ENCODE peak calls at places on chromosomes 2 and 18, in nine cellular contexts. V, I, R, H, F, N, A, G and Y are unnamed samples.

GRCh38 chr2:148253716-148254115 is 232.8 kb downstream of the MBD5 start:
- DNase-seq in A (no peak), H (no peak), G (no peak), I (no peak), F (no peak), R (no peak), N (no peak), V (no peak), Y (no peak)

GRCh38 chr18:79950440-79951341 is 762 bp downstream of the SLC66A2 start:
- DNase-seq in A (peak), G (no peak), R (no peak), V (peak), N (peak), H (peak), I (peak), F (peak), Y (peak)

GRCh38 chr2:174473796-174474195 is 13.0 kb downstream of the GPR155 start:
- DNase-seq in N (no peak), A (no peak), G (no peak), F (no peak), V (no peak), H (no peak), R (no peak), I (no peak), Y (no peak)

GRCh38 chr2:31962757-31963361 is 47.9 kb downstream of the MEMO1 start:
- DNase-seq in A (no peak), H (no peak), F (no peak), I (no peak), R (no peak), V (no peak), G (no peak), N (no peak), Y (no peak)

GRCh38 chr2:109516445-109517117 is 97.2 kb downstream of the SEPTIN10 start:
- DNase-seq in I (peak), R (no peak), F (peak), A (peak), N (peak), G (no peak), H (peak), V (no peak), Y (peak)

GRCh38 chr2:73987109-73987947 is 2.6 kb downstream of the TET3 start:
- DNase-seq in V (no peak), N (peak), H (peak), G (no peak), I (peak), A (peak), F (peak), R (no peak), Y (peak)

GRCh38 chr18:68445668-68446426 is 269.1 kb downstream of the TMX3 start:
- DNase-seq in G (no peak), I (no peak), F (no peak), R (no peak), A (no peak), N (no peak), V (no peak), H (no peak), Y (no peak)

GRCh38 chr2:35651688-35652323 is 703.8 kb upstream of the CRIM1 start:
- DNase-seq in I (no peak), R (no peak), N (no peak), F (no peak), A (no peak), V (no peak), G (no peak), H (no peak), Y (no peak)

GRCh38 chr2:206305523-206306245 is 31.2 kb downstream of the ZDBF2 start:
- DNase-seq in V (no peak), F (no peak), A (no peak), G (no peak), N (no peak), R (no peak), H (no peak), I (no peak), Y (no peak)

GRCh38 chr2:237025090-237025865 is 60.4 kb upstream of the COPS8 start:
- DNase-seq in N (no peak), G (no peak), I (no peak), H (peak), A (peak), V (no peak), R (no peak), F (no peak), Y (no peak)

GRCh38 chr2:131040661-131041401 is 52.4 kb downstream of the FAM168B start:
- DNase-seq in V (peak), H (no peak), G (no peak), N (no peak), I (no peak), F (no peak), R (no peak), A (no peak), Y (no peak)

GRCh38 chr2:27804146-27804545 is 32.6 kb downstream of the MRPL33 start:
- DNase-seq in H (no peak), V (no peak), G (no peak), R (no peak), N (peak), I (no peak), A (no peak), F (no peak), Y (no peak)

GRCh38 chr2:156986339-156986988 is 271.0 kb upstream of the GALNT5 start:
- DNase-seq in I (no peak), G (no peak), A (no peak), H (no peak), R (no peak), V (no peak), F (no peak), N (no peak), Y (no peak)

GRCh38 chr18:33212363-33212762 is 228.2 kb downstream of the CCDC178 start:
- DNase-seq in F (no peak), A (no peak), N (no peak), G (no peak), I (no peak), V (no peak), H (no peak), R (no peak), Y (no peak)

GRCh38 chr2:118856978-118857676 is 9.7 kb upstream of the EN1 start:
- DNase-seq in H (no peak), G (no peak), R (no peak), F (peak), A (no peak), N (no peak), V (no peak), I (no peak), Y (peak)

GRCh38 chr2:72883356-72883962 is 3.7 kb upstream of the SPR start:
- DNase-seq in G (no peak), R (no peak), I (peak), A (peak), H (no peak), F (no peak), N (peak), V (no peak), Y (no peak)

GRCh38 chr2:101432411-101433181 is 42.3 kb downstream of the RFX8 start:
- DNase-seq in F (no peak), I (no peak), G (no peak), R (no peak), V (no peak), A (no peak), N (no peak), H (no peak), Y (no peak)

GRCh38 chr2:175203621-175204496 is 22.3 kb upstream of the ATP5MC3 start:
- DNase-seq in V (peak), H (peak), A (peak), N (peak), R (no peak), I (peak), F (peak), G (no peak), Y (peak)

GRCh38 chr2:45103351-45104145 is 94.3 kb upstream of the SIX2 start:
- DNase-seq in H (no peak), V (no peak), I (no peak), F (no peak), G (no peak), N (no peak), A (no peak), R (no peak), Y (no peak)

GRCh38 chr2:224971214-224971613 is 71.1 kb downstream of the DOCK10 start:
- DNase-seq in F (no peak), A (peak), R (no peak), V (no peak), I (no peak), H (peak), N (no peak), G (no peak), Y (no peak)

GRCh38 chr2:65069425-65069824 is 13.2 kb downstream of the CEP68 start:
- DNase-seq in I (no peak), H (no peak), N (no peak), V (no peak), F (no peak), A (no peak), G (no peak), R (no peak), Y (no peak)

GRCh38 chr2:172431428-172431827 is 4.0 kb downstream of the ITGA6 start:
- DNase-seq in A (peak), H (peak), F (no peak), G (no peak), N (peak), I (no peak), V (no peak), R (peak), Y (no peak)

GRCh38 chr2:126776701-126777619 is 121.0 kb downstream of the GYPC start:
- DNase-seq in H (peak), A (peak), V (peak), N (peak), F (peak), G (peak), I (peak), R (peak), Y (peak)

GRCh38 chr2:126776255-126776654 is 120.3 kb downstream of the GYPC start:
- DNase-seq in G (no peak), A (no peak), N (no peak), I (no peak), F (no peak), R (no peak), H (no peak), V (no peak), Y (no peak)

GRCh38 chr2:126775300-126775985 is 119.5 kb downstream of the GYPC start:
- DNase-seq in N (no peak), I (no peak), H (no peak), G (no peak), A (no peak), R (no peak), F (no peak), V (no peak), Y (no peak)

GRCh38 chr2:126774290-126774689 is 118.3 kb downstream of the GYPC start:
- DNase-seq in I (no peak), A (no peak), H (no peak), G (no peak), F (no peak), V (no peak), R (no peak), N (no peak), Y (no peak)

DNA sequence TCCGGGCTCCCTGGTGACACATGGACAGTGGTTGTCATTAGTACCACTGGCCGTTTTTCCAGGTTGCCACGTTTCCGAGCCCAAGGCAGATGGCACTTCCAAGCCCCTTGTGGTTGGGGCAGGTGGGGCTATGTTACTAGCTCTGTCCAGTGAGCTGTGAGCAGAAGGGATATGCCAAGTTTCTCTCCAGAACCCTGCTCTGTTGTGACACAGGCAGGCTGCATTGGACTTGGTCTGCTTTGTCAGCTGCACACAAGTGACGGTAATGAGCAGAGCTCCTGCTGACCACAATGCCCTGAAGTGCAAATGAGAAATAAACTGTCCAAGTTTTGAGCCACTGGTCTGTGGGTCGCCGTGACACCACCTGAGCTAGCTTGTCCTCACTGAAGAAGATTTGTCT is 118.8 kb downstream of the GYPC start:
- DNase-seq in V (no peak), H (no peak), N (no peak), R (no peak), F (no peak), A (no peak), I (no peak), G (no peak), Y (no peak)
- TF ChIP-seq POLR2AphosphoS5 in V (no peak), H (no peak), N (no peak), R (no peak), F (no peak), A (no peak), I (no peak), G (no peak), Y (no peak)

GRCh38 chr2:107128381-107128780 is 242.4 kb upstream of the ST6GAL2 start:
- DNase-seq in G (no peak), I (no peak), H (no peak), F (no peak), A (no peak), N (no peak), V (no peak), R (no peak), Y (no peak)
- H3K27ac ChIP-seq in G (no peak), I (no peak), H (no peak), F (no peak), A (no peak), N (no peak), V (no peak), R (no peak), Y (no peak)

DNA sequence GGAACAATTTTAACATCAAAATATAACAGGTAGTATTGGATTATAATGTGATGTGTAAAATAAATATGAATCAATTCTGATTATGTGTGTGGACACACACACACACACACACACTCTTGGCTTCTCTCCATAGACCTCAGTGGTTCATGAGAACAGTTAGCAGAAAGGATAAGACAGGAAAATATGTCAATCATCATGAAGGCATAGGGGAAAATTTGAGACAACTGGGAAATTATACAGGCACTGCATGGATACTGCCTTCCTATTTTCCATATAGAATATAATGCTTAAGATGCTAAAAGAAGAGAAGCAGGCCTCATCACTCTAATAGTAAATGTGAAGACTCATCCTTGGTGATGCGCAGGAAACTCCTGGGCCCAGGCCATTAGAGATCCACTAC is 884.5 kb downstream of the SUCLG1 start:
- DNase-seq in V (no peak), I (no peak), A (no peak), R (no peak), H (no peak), F (no peak), N (no peak), G (no peak), Y (no peak)
- TF ChIP-seq POLR2AphosphoS5 in V (no peak), I (no peak), A (no peak), R (no peak), H (no peak), F (no peak), N (no peak), G (no peak), Y (no peak)

DNA sequence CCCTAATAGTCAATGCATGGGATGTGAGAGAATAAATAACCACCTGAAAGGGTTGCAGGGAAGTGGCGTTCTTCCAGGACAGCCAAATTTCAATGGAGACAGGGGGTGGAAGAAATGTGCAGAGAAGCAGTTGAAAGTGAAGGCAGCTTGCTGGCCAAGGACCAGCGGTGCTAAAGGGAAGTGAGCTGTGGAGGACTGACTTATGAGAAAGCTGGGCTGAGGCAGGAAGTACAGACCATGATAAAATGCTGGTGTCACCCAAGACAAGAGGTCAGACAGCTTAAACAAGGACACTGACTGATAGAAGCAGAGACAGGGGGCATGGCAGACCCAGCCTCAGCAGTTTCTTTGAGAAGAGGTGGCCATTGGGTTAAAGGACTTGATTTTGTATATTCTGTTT is 106.7 kb downstream of the DTNB start:
- DNase-seq in N (peak), F (no peak), A (peak), V (no peak), G (no peak), R (no peak), I (no peak), H (no peak), Y (peak)
- H3K27ac ChIP-seq in N (peak), F (no peak), A (no peak), V (no peak), G (no peak), R (no peak), I (no peak), H (no peak), Y (no peak)

GRCh38 chr2:55869637-55870325 is 53.8 kb downstream of the EFEMP1 start:
- DNase-seq in V (no peak), F (no peak), I (no peak), N (no peak), H (no peak), R (no peak), A (no peak), G (no peak), Y (no peak)
- TF ChIP-seq POLR2AphosphoS5 in V (no peak), F (no peak), I (no peak), N (no peak), H (no peak), R (no peak), A (no peak), G (no peak), Y (no peak)

DNA sequence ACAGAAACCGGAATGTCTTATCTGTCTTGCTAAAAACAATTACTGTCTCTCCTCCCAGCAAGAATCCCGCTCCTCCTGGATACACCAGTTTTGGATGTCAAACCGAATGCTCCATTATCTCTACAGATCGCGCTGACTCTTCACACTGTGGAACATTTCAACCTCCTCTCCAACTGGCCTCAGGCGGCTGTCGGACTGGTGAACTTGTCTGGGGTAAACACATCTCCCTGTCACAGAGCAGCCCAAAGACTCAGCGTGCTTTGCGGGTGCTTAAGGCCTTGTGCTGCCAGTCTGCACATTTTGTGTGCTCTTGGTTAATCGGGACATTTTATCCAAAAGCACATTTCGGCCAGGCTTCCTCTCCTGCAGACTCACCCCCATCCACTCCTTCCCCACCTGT is 173.1 kb downstream of the ICOS start:
- DNase-seq in F (no peak), V (no peak), G (no peak), R (no peak), N (no peak), H (no peak), I (no peak), A (no peak), Y (no peak)
- H3K27ac ChIP-seq in F (peak), V (no peak), G (no peak), R (peak), N (no peak), H (no peak), I (no peak), A (peak), Y (no peak)

GRCh38 chr2:96073170-96073775 is 38.6 kb upstream of the GPAT2 start:
- DNase-seq in R (no peak), V (no peak), A (no peak), H (no peak), I (no peak), G (no peak), F (no peak), N (no peak), Y (no peak)
- TF ChIP-seq POLR2AphosphoS5 in R (no peak), V (no peak), A (no peak), H (no peak), I (no peak), G (no peak), F (no peak), N (no peak), Y (no peak)

GRCh38 chr2:106138904-106139574 is 55.1 kb downstream of the UXS1 start:
- DNase-seq in A (no peak), H (no peak), G (no peak), F (no peak), R (no peak), I (no peak), V (no peak), N (no peak), Y (no peak)
- H3K27ac ChIP-seq in A (peak), H (no peak), G (no peak), F (no peak), R (no peak), I (no peak), V (peak), N (no peak), Y (peak)